ENCODE peak calls at places on chromosomes 13 and 19, in ten cellular contexts. A is transverse colon, M is PC-9, G is HCT116, U is thoracic aorta, B is tibial artery, C is body of pancreas, O is BJ, K is mammary epithelial cell, H is right atrium auricular region. E is an unnamed sample. For H3K36me3, the result is how much of the 10 kb centered on the place peaks cover.

GRCh38 chr13:86591862-86592261 is 792.6 kb upstream of the SLITRK6 start:
- DNase-seq in U (no peak), K (peak), M (no peak), O (no peak), A (no peak), C (no peak), B (no peak), G (no peak), H (no peak), E (peak)

GRCh38 chr19:612941-613340 is 20.4 kb downstream of the POLRMT start:
- DNase-seq in O (no peak), K (no peak), G (no peak), U (no peak), M (no peak), C (no peak), B (no peak), H (no peak), A (no peak), E (no peak)

GRCh38 chr19:13998426-13998825 is 7.7 kb downstream of the RFX1 start:
- DNase-seq in U (no peak), C (no peak), H (no peak), G (no peak), A (no peak), M (no peak), B (no peak), O (no peak), K (no peak), E (no peak)

GRCh38 chr13:70054572-70054971 is 53.1 kb upstream of the ATXN8OS start:
- DNase-seq in O (no peak), A (no peak), B (no peak), U (no peak), K (no peak), C (no peak), H (no peak), M (no peak), G (no peak), E (no peak)

GRCh38 chr19:11356676-11357550 is 1.7 kb downstream of the PLPPR2 start:
- DNase-seq in C (no peak), K (no peak), H (no peak), U (no peak), M (no peak), O (no peak), A (no peak), G (no peak), B (no peak), E (no peak)

GRCh38 chr13:48126944-48127814 is 32.3 kb upstream of the MED4 start:
- DNase-seq in C (peak), U (peak), O (peak), G (peak), A (peak), H (peak), B (peak), M (peak), K (peak), E (peak)

GRCh38 chr19:28603453-28603852 is 609.5 kb downstream of the UQCRFS1 start:
- DNase-seq in A (no peak), B (no peak), G (no peak), O (no peak), K (no peak), U (no peak), H (no peak), C (no peak), M (no peak), E (no peak)

GRCh38 chr13:29664591-29664990 is 69.1 kb upstream of the SLC7A1 start:
- DNase-seq in O (no peak), K (no peak), M (no peak), U (no peak), G (no peak), C (no peak), A (no peak), B (no peak), H (no peak), E (no peak)

GRCh38 chr19:9146882-9147281 is 6.7 kb downstream of the ZNF317 start:
- DNase-seq in B (no peak), U (no peak), G (no peak), C (no peak), A (no peak), K (no peak), O (no peak), M (no peak), H (no peak), E (no peak)

GRCh38 chr13:66774046-66774445 is 456.1 kb downstream of the PCDH9 start:
- DNase-seq in H (no peak), A (no peak), M (no peak), K (peak), G (no peak), U (no peak), B (no peak), O (no peak), C (no peak), E (peak)

GRCh38 chr19:3969435-3970312 is 1.2 kb downstream of the DAPK3 start:
- DNase-seq in A (no peak), U (no peak), B (peak), K (peak), H (no peak), G (no peak), O (no peak), C (no peak), M (peak), E (peak)

GRCh38 chr19:51511353-51511752 is 9.8 kb upstream of the SIGLEC12 start:
- DNase-seq in U (no peak), H (no peak), C (no peak), K (no peak), B (no peak), M (no peak), G (peak), A (no peak), O (no peak), E (no peak)

GRCh38 chr13:75357576-75358295 is 124.2 kb downstream of the TBC1D4 start:
- DNase-seq in U (no peak), A (no peak), O (no peak), C (no peak), B (no peak), K (peak), H (no peak), M (peak), G (peak), E (peak)

GRCh38 chr13:94343243-94343585 is 136.3 kb downstream of the DCT start:
- DNase-seq in M (no peak), U (peak), A (no peak), H (no peak), K (no peak), B (no peak), G (no peak), O (no peak), C (no peak), E (no peak)

GRCh38 chr19:5122121-5122400 is 153.1 kb downstream of the KDM4B start:
- DNase-seq in O (no peak), H (no peak), K (no peak), A (no peak), G (no peak), M (no peak), C (no peak), B (no peak), U (no peak), E (no peak)

GRCh38 chr19:18145391-18145999 is 7.5 kb upstream of the PIK3R2 start:
- DNase-seq in H (no peak), O (no peak), C (no peak), A (no peak), B (no peak), G (no peak), M (no peak), K (no peak), U (no peak), E (no peak)

GRCh38 chr19:4453232-4454179 is 4.1 kb downstream of the UBXN6 start:
- DNase-seq in K (no peak), U (no peak), M (no peak), B (no peak), H (no peak), O (no peak), C (no peak), A (no peak), G (no peak), E (no peak)

GRCh38 chr13:85806553-85807175 is 7.4 kb upstream of the SLITRK6 start:
- DNase-seq in K (peak), B (no peak), M (no peak), H (no peak), U (no peak), A (no peak), G (peak), C (no peak), O (no peak), E (peak)

GRCh38 chr13:47144782-47145181 is 247.9 kb upstream of the HTR2A start:
- DNase-seq in C (no peak), K (no peak), A (no peak), G (no peak), M (no peak), H (no peak), O (no peak), U (no peak), B (no peak), E (no peak)

GRCh38 chr19:11425719-11426457 is 6.8 kb upstream of the RGL3 start:
- DNase-seq in B (no peak), C (no peak), H (no peak), G (no peak), O (no peak), M (no peak), A (no peak), K (no peak), U (no peak), E (no peak)

GRCh38 chr19:55485439-55486011 is 537 bp downstream of the NAT14 start:
- DNase-seq in G (no peak), U (no peak), H (no peak), A (no peak), M (no peak), O (no peak), K (no peak), C (no peak), B (no peak), E (no peak)

GRCh38 chr13:112324121-112324520 is 52.0 kb upstream of the SPACA7 start:
- DNase-seq in H (no peak), O (no peak), G (no peak), U (no peak), K (no peak), A (no peak), M (no peak), B (no peak), C (no peak), E (no peak)

GRCh38 chr13:50359779-50360178 is 344.5 kb downstream of the KCNRG start:
- DNase-seq in G (no peak), H (no peak), U (no peak), B (no peak), C (no peak), O (no peak), K (no peak), M (no peak), A (no peak), E (no peak)

GRCh38 chr19:3289971-3290569 is 65.6 kb downstream of the CELF5 start:
- DNase-seq in G (no peak), M (no peak), A (no peak), B (no peak), H (no peak), K (peak), O (no peak), C (no peak), U (no peak), E (peak)

GRCh38 chr13:62250501-62251175 is 835.0 kb upstream of the PCDH20 start:
- DNase-seq in K (no peak), U (no peak), A (no peak), G (no peak), B (no peak), O (no peak), M (no peak), H (no peak), C (no peak), E (peak)

GRCh38 chr19:46393456-46394397 is 19.6 kb downstream of the CCDC8 start:
- DNase-seq in U (no peak), A (no peak), K (no peak), O (no peak), B (peak), M (no peak), H (no peak), C (no peak), G (no peak), E (no peak)

GRCh38 chr19:1410136-1410786 is 2.9 kb downstream of the DAZAP1 start:
- DNase-seq in G (no peak), B (no peak), H (no peak), K (no peak), M (no peak), U (no peak), O (no peak), C (peak), A (no peak), E (no peak)

GRCh38 chr19:3586124-3586626 is 897 bp downstream of the GIPC3 start:
- DNase-seq in U (no peak), M (no peak), B (no peak), K (no peak), G (no peak), O (no peak), C (no peak), A (no peak), H (no peak), E (no peak)

GRCh38 chr19:46133777-46134231 is 9.3 kb upstream of the IGFL3 start:
- DNase-seq in H (no peak), A (no peak), G (no peak), O (no peak), C (no peak), K (no peak), B (no peak), M (no peak), U (no peak), E (no peak)

GRCh38 chr13:42039946-42040729 is 8.3 kb upstream of the DGKH start:
- DNase-seq in A (peak), H (peak), M (peak), C (peak), K (peak), O (no peak), G (peak), B (peak), U (peak), E (peak)

GRCh38 chr19:7636691-7637373 is at the start of gene STXBP2:
- DNase-seq in U (no peak), O (no peak), K (peak), G (peak), C (peak), B (no peak), A (peak), H (no peak), M (peak), E (peak)
- TF ChIP-seq CTCF in U (no peak), O (no peak), K (no peak), G (no peak), C (peak), B (no peak), A (peak), H (no peak), M (no peak), E (no peak)

DNA sequence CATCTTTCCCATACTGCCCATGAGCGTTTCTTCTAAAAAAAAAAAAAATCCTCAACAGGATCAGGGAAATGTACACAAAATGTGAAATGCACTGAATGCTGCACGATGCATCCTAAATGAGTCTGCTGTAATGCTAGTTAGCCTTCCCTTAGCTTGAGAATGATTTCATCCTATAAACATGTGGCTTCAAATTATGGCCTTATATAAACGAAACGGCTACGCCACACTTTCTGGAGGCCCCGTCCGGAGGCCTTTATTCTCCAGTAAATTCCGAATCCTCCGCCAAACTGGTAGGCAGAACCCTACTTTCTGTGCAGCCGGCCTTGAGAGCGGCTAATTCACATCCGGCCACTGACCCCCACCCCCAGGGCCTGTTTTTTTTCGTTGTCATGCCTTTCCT is 13.7 kb downstream of the MYO9B start:
- DNase-seq in H (no peak), K (no peak), A (no peak), G (no peak), O (peak), M (no peak), C (no peak), B (no peak), U (no peak), E (no peak)
- H3K4me3 ChIP-seq in H (no peak), K (no peak), A (no peak), G (no peak), O (no peak), M (no peak), C (no peak), B (peak), U (peak), E (no peak)

GRCh38 chr19:34851277-34851804 is 75.4 kb upstream of the ZNF30 start:
- DNase-seq in H (no peak), C (no peak), O (no peak), K (peak), G (peak), U (no peak), B (no peak), A (no peak), M (no peak), E (no peak)
- H3K36me3 ChIP-seq in H (under half), C (under half), O (under half), K (under half), G (under half), U (under half), B (under half), A (under half), M (under half), E (under half)

DNA sequence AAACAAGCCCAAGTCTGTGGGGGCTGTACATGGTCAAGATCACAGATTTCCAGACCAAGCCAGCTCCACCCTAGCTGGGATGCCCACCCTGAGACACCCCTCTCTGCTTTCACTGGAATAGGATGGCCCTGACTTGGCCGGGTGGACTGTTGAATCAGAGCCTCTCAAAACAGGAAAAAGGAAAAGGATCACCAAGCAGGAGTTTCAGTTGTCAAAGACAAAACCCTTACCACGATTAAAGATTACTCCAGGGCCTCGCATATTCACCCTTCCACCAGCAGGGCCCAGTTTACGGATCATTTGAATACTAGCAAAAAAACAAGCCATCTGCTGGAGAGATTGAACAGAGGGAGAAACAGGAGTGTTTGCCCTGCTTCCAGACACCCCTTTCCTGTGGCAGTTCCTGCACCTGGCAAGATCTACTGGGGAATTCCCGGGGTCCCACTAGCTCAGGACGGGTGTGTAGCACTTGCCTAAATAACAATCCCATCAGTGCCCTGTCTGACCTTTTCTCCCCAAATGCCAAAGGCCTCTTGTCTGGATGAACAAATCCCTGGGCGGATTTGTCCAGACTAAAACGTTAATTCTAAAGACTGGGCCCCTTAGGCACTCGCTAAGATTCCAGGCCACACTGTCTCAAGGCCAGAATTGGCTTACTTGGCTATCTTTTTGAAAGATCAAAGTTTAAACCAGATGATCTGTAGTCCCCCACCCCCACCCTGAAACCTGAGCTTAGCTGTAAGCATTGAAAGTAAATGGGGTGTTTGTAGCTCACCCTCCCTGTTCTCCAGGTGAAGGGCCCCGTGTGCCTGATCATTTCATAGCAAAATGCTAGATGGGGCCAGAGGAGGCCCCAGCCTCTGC is 38.4 kb downstream of the ACTN4 start:
- DNase-seq in U (no peak), B (no peak), H (no peak), C (no peak), M (peak), K (peak), O (no peak), G (peak), A (no peak), E (peak)
- TF ChIP-seq CTCF in U (peak), B (peak), H (peak), C (peak), M (peak), K (peak), O (peak), G (no peak), A (peak), E (peak)

E was measured in bronchial epithelial cell.